ENCODE peak calls at places on chromosomes 11 and 22, in nine cellular contexts. One of them, this sample, is unnamed.

GRCh38 chr11:111697910-111698309 is 68.3 kb downstream of the PPP2R1B start:
- DNase-seq in nephron progenitor cell: no peak
- DNase-seq in Peyer's patch: no peak
- DNase-seq in kidney glomerular epithelial cell: peak
- DNase-seq in stimulated activated CD4-positive, alpha-beta T cell treated with anti-CD3 and anti-CD28 coated beads, Interleukin-4, amount 100 ng/mL, for 1 hour: no peak
- DNase-seq in ACHN: no peak
- DNase-seq in SJCRH30: no peak
- DNase-seq in posterior cingulate gyrus: no peak
- DNase-seq in stimulated activated CD8-positive, alpha-beta memory T cell treated with anti-CD3 and anti-CD28 coated beads, Interleukin-15, amount 100 ng/mL, for 1 hour: no peak
- DNase-seq in this sample: no peak

GRCh38 chr11:72038491-72038890 is 39.8 kb downstream of the IL18BP start:
- DNase-seq in SJCRH30: no peak
- DNase-seq in ACHN: no peak
- DNase-seq in nephron progenitor cell: no peak
- DNase-seq in posterior cingulate gyrus: peak
- DNase-seq in stimulated activated CD4-positive, alpha-beta T cell treated with anti-CD3 and anti-CD28 coated beads, Interleukin-4, amount 100 ng/mL, for 1 hour: no peak
- DNase-seq in kidney glomerular epithelial cell: no peak
- DNase-seq in Peyer's patch: peak
- DNase-seq in stimulated activated CD8-positive, alpha-beta memory T cell treated with anti-CD3 and anti-CD28 coated beads, Interleukin-15, amount 100 ng/mL, for 1 hour: no peak
- DNase-seq in this sample: no peak

GRCh38 chr11:118610220-118610772 is 2.9 kb downstream of the PHLDB1 start:
- DNase-seq in posterior cingulate gyrus: no peak
- DNase-seq in stimulated activated CD8-positive, alpha-beta memory T cell treated with anti-CD3 and anti-CD28 coated beads, Interleukin-15, amount 100 ng/mL, for 1 hour: no peak
- DNase-seq in Peyer's patch: no peak
- DNase-seq in stimulated activated CD4-positive, alpha-beta T cell treated with anti-CD3 and anti-CD28 coated beads, Interleukin-4, amount 100 ng/mL, for 1 hour: peak
- DNase-seq in SJCRH30: no peak
- DNase-seq in kidney glomerular epithelial cell: no peak
- DNase-seq in ACHN: no peak
- DNase-seq in nephron progenitor cell: peak
- DNase-seq in this sample: no peak

GRCh38 chr11:7612661-7613393 is 60.5 kb downstream of the CYB5R2 start:
- DNase-seq in Peyer's patch: no peak
- DNase-seq in stimulated activated CD8-positive, alpha-beta memory T cell treated with anti-CD3 and anti-CD28 coated beads, Interleukin-15, amount 100 ng/mL, for 1 hour: no peak
- DNase-seq in posterior cingulate gyrus: no peak
- DNase-seq in ACHN: no peak
- DNase-seq in nephron progenitor cell: no peak
- DNase-seq in SJCRH30: peak
- DNase-seq in kidney glomerular epithelial cell: no peak
- DNase-seq in stimulated activated CD4-positive, alpha-beta T cell treated with anti-CD3 and anti-CD28 coated beads, Interleukin-4, amount 100 ng/mL, for 1 hour: no peak
- DNase-seq in this sample: no peak

GRCh38 chr22:38228873-38229740 is 27.3 kb downstream of the MAFF start:
- DNase-seq in stimulated activated CD8-positive, alpha-beta memory T cell treated with anti-CD3 and anti-CD28 coated beads, Interleukin-15, amount 100 ng/mL, for 1 hour: no peak
- DNase-seq in kidney glomerular epithelial cell: peak
- DNase-seq in Peyer's patch: peak
- DNase-seq in stimulated activated CD4-positive, alpha-beta T cell treated with anti-CD3 and anti-CD28 coated beads, Interleukin-4, amount 100 ng/mL, for 1 hour: no peak
- DNase-seq in ACHN: no peak
- DNase-seq in posterior cingulate gyrus: no peak
- DNase-seq in nephron progenitor cell: no peak
- DNase-seq in SJCRH30: peak
- DNase-seq in this sample: no peak

GRCh38 chr11:79201637-79202347 is 239.0 kb downstream of the TENM4 start:
- DNase-seq in stimulated activated CD8-positive, alpha-beta memory T cell treated with anti-CD3 and anti-CD28 coated beads, Interleukin-15, amount 100 ng/mL, for 1 hour: no peak
- DNase-seq in ACHN: no peak
- DNase-seq in nephron progenitor cell: no peak
- DNase-seq in SJCRH30: no peak
- DNase-seq in Peyer's patch: no peak
- DNase-seq in posterior cingulate gyrus: no peak
- DNase-seq in stimulated activated CD4-positive, alpha-beta T cell treated with anti-CD3 and anti-CD28 coated beads, Interleukin-4, amount 100 ng/mL, for 1 hour: no peak
- DNase-seq in kidney glomerular epithelial cell: peak
- DNase-seq in this sample: no peak

GRCh38 chr11:118938491-118939411 is 13.0 kb upstream of the BCL9L start:
- DNase-seq in nephron progenitor cell: no peak
- DNase-seq in Peyer's patch: peak
- DNase-seq in posterior cingulate gyrus: no peak
- DNase-seq in ACHN: peak
- DNase-seq in SJCRH30: no peak
- DNase-seq in kidney glomerular epithelial cell: peak
- DNase-seq in stimulated activated CD4-positive, alpha-beta T cell treated with anti-CD3 and anti-CD28 coated beads, Interleukin-4, amount 100 ng/mL, for 1 hour: no peak
- DNase-seq in stimulated activated CD8-positive, alpha-beta memory T cell treated with anti-CD3 and anti-CD28 coated beads, Interleukin-15, amount 100 ng/mL, for 1 hour: no peak
- DNase-seq in this sample: no peak

GRCh38 chr22:46245515-46245914 is 4.6 kb downstream of the CDPF1 start:
- DNase-seq in ACHN: no peak
- DNase-seq in stimulated activated CD4-positive, alpha-beta T cell treated with anti-CD3 and anti-CD28 coated beads, Interleukin-4, amount 100 ng/mL, for 1 hour: no peak
- DNase-seq in Peyer's patch: no peak
- DNase-seq in SJCRH30: peak
- DNase-seq in stimulated activated CD8-positive, alpha-beta memory T cell treated with anti-CD3 and anti-CD28 coated beads, Interleukin-15, amount 100 ng/mL, for 1 hour: no peak
- DNase-seq in nephron progenitor cell: no peak
- DNase-seq in kidney glomerular epithelial cell: no peak
- DNase-seq in posterior cingulate gyrus: peak
- DNase-seq in this sample: no peak

GRCh38 chr22:20423636-20424511 is 13.8 kb downstream of the SCARF2 start:
- DNase-seq in stimulated activated CD8-positive, alpha-beta memory T cell treated with anti-CD3 and anti-CD28 coated beads, Interleukin-15, amount 100 ng/mL, for 1 hour: no peak
- DNase-seq in stimulated activated CD4-positive, alpha-beta T cell treated with anti-CD3 and anti-CD28 coated beads, Interleukin-4, amount 100 ng/mL, for 1 hour: no peak
- DNase-seq in nephron progenitor cell: no peak
- DNase-seq in ACHN: no peak
- DNase-seq in SJCRH30: no peak
- DNase-seq in Peyer's patch: no peak
- DNase-seq in posterior cingulate gyrus: peak
- DNase-seq in kidney glomerular epithelial cell: no peak
- DNase-seq in this sample: no peak

GRCh38 chr11:121237686-121238658 is 54.6 kb upstream of the SC5D start:
- DNase-seq in Peyer's patch: no peak
- DNase-seq in stimulated activated CD4-positive, alpha-beta T cell treated with anti-CD3 and anti-CD28 coated beads, Interleukin-4, amount 100 ng/mL, for 1 hour: no peak
- DNase-seq in nephron progenitor cell: no peak
- DNase-seq in stimulated activated CD8-positive, alpha-beta memory T cell treated with anti-CD3 and anti-CD28 coated beads, Interleukin-15, amount 100 ng/mL, for 1 hour: no peak
- DNase-seq in posterior cingulate gyrus: no peak
- DNase-seq in SJCRH30: peak
- DNase-seq in kidney glomerular epithelial cell: no peak
- DNase-seq in ACHN: no peak
- DNase-seq in this sample: no peak

GRCh38 chr11:64851831-64852337 is 7.4 kb upstream of the CDC42BPG start:
- DNase-seq in Peyer's patch: peak
- DNase-seq in kidney glomerular epithelial cell: no peak
- DNase-seq in ACHN: no peak
- DNase-seq in stimulated activated CD4-positive, alpha-beta T cell treated with anti-CD3 and anti-CD28 coated beads, Interleukin-4, amount 100 ng/mL, for 1 hour: no peak
- DNase-seq in stimulated activated CD8-positive, alpha-beta memory T cell treated with anti-CD3 and anti-CD28 coated beads, Interleukin-15, amount 100 ng/mL, for 1 hour: no peak
- DNase-seq in SJCRH30: no peak
- DNase-seq in nephron progenitor cell: no peak
- DNase-seq in posterior cingulate gyrus: no peak
- DNase-seq in this sample: no peak

GRCh38 chr11:35419713-35420333 is 465 bp upstream of the SLC1A2 start:
- DNase-seq in SJCRH30: no peak
- DNase-seq in nephron progenitor cell: peak
- DNase-seq in stimulated activated CD8-positive, alpha-beta memory T cell treated with anti-CD3 and anti-CD28 coated beads, Interleukin-15, amount 100 ng/mL, for 1 hour: no peak
- DNase-seq in kidney glomerular epithelial cell: no peak
- DNase-seq in Peyer's patch: no peak
- DNase-seq in ACHN: no peak
- DNase-seq in posterior cingulate gyrus: peak
- DNase-seq in stimulated activated CD4-positive, alpha-beta T cell treated with anti-CD3 and anti-CD28 coated beads, Interleukin-4, amount 100 ng/mL, for 1 hour: no peak
- DNase-seq in this sample: peak

GRCh38 chr22:41498322-41498721 is 29.4 kb downstream of the ACO2 start:
- DNase-seq in SJCRH30: no peak
- DNase-seq in stimulated activated CD4-positive, alpha-beta T cell treated with anti-CD3 and anti-CD28 coated beads, Interleukin-4, amount 100 ng/mL, for 1 hour: no peak
- DNase-seq in posterior cingulate gyrus: no peak
- DNase-seq in ACHN: no peak
- DNase-seq in Peyer's patch: peak
- DNase-seq in kidney glomerular epithelial cell: no peak
- DNase-seq in stimulated activated CD8-positive, alpha-beta memory T cell treated with anti-CD3 and anti-CD28 coated beads, Interleukin-15, amount 100 ng/mL, for 1 hour: no peak
- DNase-seq in nephron progenitor cell: no peak
- DNase-seq in this sample: no peak

GRCh38 chr22:42693763-42694683 is 26.6 kb downstream of the A4GALT start:
- DNase-seq in nephron progenitor cell: no peak
- DNase-seq in posterior cingulate gyrus: no peak
- DNase-seq in SJCRH30: no peak
- DNase-seq in kidney glomerular epithelial cell: no peak
- DNase-seq in stimulated activated CD8-positive, alpha-beta memory T cell treated with anti-CD3 and anti-CD28 coated beads, Interleukin-15, amount 100 ng/mL, for 1 hour: no peak
- DNase-seq in Peyer's patch: no peak
- DNase-seq in ACHN: no peak
- DNase-seq in stimulated activated CD4-positive, alpha-beta T cell treated with anti-CD3 and anti-CD28 coated beads, Interleukin-4, amount 100 ng/mL, for 1 hour: no peak
- DNase-seq in this sample: no peak

GRCh38 chr11:81010631-81011030 is 1569.8 kb upstream of the TENM4 start:
- DNase-seq in ACHN: no peak
- DNase-seq in Peyer's patch: no peak
- DNase-seq in posterior cingulate gyrus: no peak
- DNase-seq in stimulated activated CD4-positive, alpha-beta T cell treated with anti-CD3 and anti-CD28 coated beads, Interleukin-4, amount 100 ng/mL, for 1 hour: no peak
- DNase-seq in kidney glomerular epithelial cell: peak
- DNase-seq in SJCRH30: no peak
- DNase-seq in nephron progenitor cell: no peak
- DNase-seq in stimulated activated CD8-positive, alpha-beta memory T cell treated with anti-CD3 and anti-CD28 coated beads, Interleukin-15, amount 100 ng/mL, for 1 hour: no peak
- DNase-seq in this sample: no peak

GRCh38 chr11:70688142-70688541 is 289.8 kb downstream of the CTTN start:
- DNase-seq in nephron progenitor cell: no peak
- DNase-seq in kidney glomerular epithelial cell: no peak
- DNase-seq in posterior cingulate gyrus: no peak
- DNase-seq in ACHN: no peak
- DNase-seq in SJCRH30: no peak
- DNase-seq in stimulated activated CD8-positive, alpha-beta memory T cell treated with anti-CD3 and anti-CD28 coated beads, Interleukin-15, amount 100 ng/mL, for 1 hour: no peak
- DNase-seq in stimulated activated CD4-positive, alpha-beta T cell treated with anti-CD3 and anti-CD28 coated beads, Interleukin-4, amount 100 ng/mL, for 1 hour: no peak
- DNase-seq in Peyer's patch: no peak
- DNase-seq in this sample: no peak

GRCh38 chr22:41940853-41941765 is 5.8 kb downstream of the CENPM start:
- DNase-seq in kidney glomerular epithelial cell: peak
- DNase-seq in posterior cingulate gyrus: peak
- DNase-seq in stimulated activated CD8-positive, alpha-beta memory T cell treated with anti-CD3 and anti-CD28 coated beads, Interleukin-15, amount 100 ng/mL, for 1 hour: peak
- DNase-seq in nephron progenitor cell: peak
- DNase-seq in stimulated activated CD4-positive, alpha-beta T cell treated with anti-CD3 and anti-CD28 coated beads, Interleukin-4, amount 100 ng/mL, for 1 hour: peak
- DNase-seq in ACHN: peak
- DNase-seq in Peyer's patch: peak
- DNase-seq in SJCRH30: peak
- DNase-seq in this sample: peak

GRCh38 chr11:61917357-61918109 is at the start of gene RAB3IL1:
- DNase-seq in stimulated activated CD8-positive, alpha-beta memory T cell treated with anti-CD3 and anti-CD28 coated beads, Interleukin-15, amount 100 ng/mL, for 1 hour: no peak
- DNase-seq in ACHN: peak
- DNase-seq in posterior cingulate gyrus: peak
- DNase-seq in kidney glomerular epithelial cell: no peak
- DNase-seq in SJCRH30: peak
- DNase-seq in stimulated activated CD4-positive, alpha-beta T cell treated with anti-CD3 and anti-CD28 coated beads, Interleukin-4, amount 100 ng/mL, for 1 hour: no peak
- DNase-seq in nephron progenitor cell: peak
- DNase-seq in Peyer's patch: peak
- DNase-seq in this sample: peak

GRCh38 chr11:59144096-59144495 is 1.4 kb downstream of the FAM111A start:
- DNase-seq in stimulated activated CD8-positive, alpha-beta memory T cell treated with anti-CD3 and anti-CD28 coated beads, Interleukin-15, amount 100 ng/mL, for 1 hour: no peak
- DNase-seq in SJCRH30: no peak
- DNase-seq in kidney glomerular epithelial cell: no peak
- DNase-seq in Peyer's patch: no peak
- DNase-seq in posterior cingulate gyrus: no peak
- DNase-seq in stimulated activated CD4-positive, alpha-beta T cell treated with anti-CD3 and anti-CD28 coated beads, Interleukin-4, amount 100 ng/mL, for 1 hour: no peak
- DNase-seq in nephron progenitor cell: no peak
- DNase-seq in ACHN: peak
- DNase-seq in this sample: no peak

This sample was measured in activated CD8-positive, alpha-beta memory T cell treated with anti-CD3 and anti-CD28 coated beads for 24 hours.